ENCODE peak calls at places on chromosomes 2 and 18, in six cellular contexts. One of them, this sample, is unnamed.

GRCh38 chr2:239239607-239240479 is 161.0 kb downstream of the HDAC4 start:
- DNase-seq in ascending aorta: peak
- DNase-seq in colonic mucosa: no peak
- DNase-seq in AG09309: no peak
- DNase-seq in AG04450: no peak
- DNase-seq in CD8-positive, alpha-beta T cell: no peak
- DNase-seq in this sample: no peak

GRCh38 chr2:212711851-212712250 is 173.2 kb upstream of the ERBB4 start:
- DNase-seq in ascending aorta: no peak
- DNase-seq in colonic mucosa: no peak
- DNase-seq in AG09309: peak
- DNase-seq in AG04450: peak
- DNase-seq in CD8-positive, alpha-beta T cell: no peak
- DNase-seq in this sample: no peak

GRCh38 chr2:109364212-109364611 is 235.2 kb downstream of the SH3RF3 start:
- DNase-seq in ascending aorta: no peak
- DNase-seq in colonic mucosa: no peak
- DNase-seq in AG09309: no peak
- DNase-seq in AG04450: no peak
- DNase-seq in CD8-positive, alpha-beta T cell: no peak
- DNase-seq in this sample: no peak

GRCh38 chr18:10752407-10752806 is 226.6 kb downstream of the NAPG start:
- DNase-seq in ascending aorta: no peak
- DNase-seq in colonic mucosa: no peak
- DNase-seq in AG09309: no peak
- DNase-seq in AG04450: no peak
- DNase-seq in CD8-positive, alpha-beta T cell: no peak
- DNase-seq in this sample: no peak

GRCh38 chr18:70207181-70207580 is 1.7 kb upstream of the RTTN start:
- DNase-seq in ascending aorta: no peak
- DNase-seq in colonic mucosa: no peak
- DNase-seq in AG09309: no peak
- DNase-seq in AG04450: no peak
- DNase-seq in CD8-positive, alpha-beta T cell: no peak
- DNase-seq in this sample: no peak

GRCh38 chr2:233189032-233189431 is 62.4 kb upstream of the ATG16L1 start:
- DNase-seq in ascending aorta: no peak
- DNase-seq in colonic mucosa: no peak
- DNase-seq in AG09309: no peak
- DNase-seq in AG04450: no peak
- DNase-seq in CD8-positive, alpha-beta T cell: no peak
- DNase-seq in this sample: no peak

GRCh38 chr2:204625135-204625534 is 79.9 kb downstream of the PARD3B start:
- DNase-seq in ascending aorta: no peak
- DNase-seq in colonic mucosa: peak
- DNase-seq in AG09309: no peak
- DNase-seq in AG04450: no peak
- DNase-seq in CD8-positive, alpha-beta T cell: no peak
- DNase-seq in this sample: no peak

GRCh38 chr2:219502618-219503017 is 3.9 kb downstream of the GMPPA start:
- DNase-seq in ascending aorta: no peak
- DNase-seq in colonic mucosa: no peak
- DNase-seq in AG09309: no peak
- DNase-seq in AG04450: no peak
- DNase-seq in CD8-positive, alpha-beta T cell: no peak
- DNase-seq in this sample: no peak

GRCh38 chr2:101725515-101726192 is 28.1 kb downstream of the MAP4K4 start:
- DNase-seq in ascending aorta: no peak
- DNase-seq in colonic mucosa: no peak
- DNase-seq in AG09309: no peak
- DNase-seq in AG04450: no peak
- DNase-seq in CD8-positive, alpha-beta T cell: no peak
- DNase-seq in this sample: no peak

GRCh38 chr18:23844991-23845680 is 155.9 kb downstream of the LAMA3 start:
- DNase-seq in ascending aorta: no peak
- DNase-seq in colonic mucosa: no peak
- DNase-seq in AG09309: no peak
- DNase-seq in AG04450: no peak
- DNase-seq in CD8-positive, alpha-beta T cell: no peak
- DNase-seq in this sample: no peak

GRCh38 chr2:121949271-121949670 is 193.8 kb downstream of the TSN start:
- DNase-seq in ascending aorta: no peak
- DNase-seq in colonic mucosa: no peak
- DNase-seq in AG09309: no peak
- DNase-seq in AG04450: no peak
- DNase-seq in CD8-positive, alpha-beta T cell: no peak
- DNase-seq in this sample: no peak

GRCh38 chr18:3451989-3452749 is 2.2 kb downstream of the TGIF1 start:
- DNase-seq in ascending aorta: peak
- DNase-seq in colonic mucosa: peak
- DNase-seq in AG09309: no peak
- DNase-seq in AG04450: no peak
- DNase-seq in CD8-positive, alpha-beta T cell: peak
- DNase-seq in this sample: no peak

GRCh38 chr2:157788201-157788600 is 87.9 kb downstream of the ACVR1 start:
- DNase-seq in ascending aorta: no peak
- DNase-seq in colonic mucosa: no peak
- DNase-seq in AG09309: no peak
- DNase-seq in AG04450: no peak
- DNase-seq in CD8-positive, alpha-beta T cell: no peak
- DNase-seq in this sample: no peak

GRCh38 chr2:100184055-100184737 is 41.8 kb upstream of the AFF3 start:
- DNase-seq in ascending aorta: no peak
- DNase-seq in colonic mucosa: no peak
- DNase-seq in AG09309: no peak
- DNase-seq in AG04450: no peak
- DNase-seq in CD8-positive, alpha-beta T cell: no peak
- DNase-seq in this sample: peak

GRCh38 chr2:165646321-165646801 is 147.7 kb downstream of the GALNT3 start:
- DNase-seq in ascending aorta: no peak
- DNase-seq in colonic mucosa: no peak
- DNase-seq in AG09309: peak
- DNase-seq in AG04450: no peak
- DNase-seq in CD8-positive, alpha-beta T cell: no peak
- DNase-seq in this sample: no peak

GRCh38 chr2:134662751-134663150 is 56.0 kb downstream of the TMEM163 start:
- DNase-seq in ascending aorta: no peak
- DNase-seq in colonic mucosa: no peak
- DNase-seq in AG09309: no peak
- DNase-seq in AG04450: no peak
- DNase-seq in CD8-positive, alpha-beta T cell: no peak
- DNase-seq in this sample: no peak

GRCh38 chr2:28507806-28508764 is 12.2 kb downstream of the PLB1 start:
- DNase-seq in ascending aorta: no peak
- DNase-seq in colonic mucosa: peak
- DNase-seq in AG09309: no peak
- DNase-seq in AG04450: no peak
- DNase-seq in CD8-positive, alpha-beta T cell: peak
- DNase-seq in this sample: peak

GRCh38 chr2:30265441-30266015 is 34.2 kb downstream of the LBH start:
- DNase-seq in ascending aorta: no peak
- DNase-seq in colonic mucosa: no peak
- DNase-seq in AG09309: no peak
- DNase-seq in AG04450: no peak
- DNase-seq in CD8-positive, alpha-beta T cell: no peak
- DNase-seq in this sample: no peak

GRCh38 chr18:4599312-4599711 is 144.2 kb upstream of the DLGAP1 start:
- DNase-seq in ascending aorta: no peak
- DNase-seq in colonic mucosa: no peak
- DNase-seq in AG09309: no peak
- DNase-seq in AG04450: no peak
- DNase-seq in CD8-positive, alpha-beta T cell: no peak
- DNase-seq in this sample: no peak

GRCh38 chr2:70643715-70644114 is 90.1 kb upstream of the TGFA start:
- DNase-seq in ascending aorta: no peak
- DNase-seq in colonic mucosa: peak
- DNase-seq in AG09309: no peak
- DNase-seq in AG04450: no peak
- DNase-seq in CD8-positive, alpha-beta T cell: no peak
- DNase-seq in this sample: no peak

GRCh38 chr2:181411105-181411849 is 45.9 kb upstream of the ITGA4 start:
- DNase-seq in ascending aorta: no peak
- DNase-seq in colonic mucosa: no peak
- DNase-seq in AG09309: no peak
- DNase-seq in AG04450: no peak
- DNase-seq in CD8-positive, alpha-beta T cell: no peak
- DNase-seq in this sample: no peak

GRCh38 chr18:76463872-76464271 is 31.2 kb downstream of the ZNF516 start:
- DNase-seq in ascending aorta: no peak
- DNase-seq in colonic mucosa: no peak
- DNase-seq in AG09309: no peak
- DNase-seq in AG04450: no peak
- DNase-seq in CD8-positive, alpha-beta T cell: no peak
- DNase-seq in this sample: no peak

GRCh38 chr2:136022747-136023146 is 37.3 kb upstream of the DARS1 start:
- DNase-seq in ascending aorta: no peak
- DNase-seq in colonic mucosa: no peak
- DNase-seq in AG09309: no peak
- DNase-seq in AG04450: no peak
- DNase-seq in CD8-positive, alpha-beta T cell: no peak
- DNase-seq in this sample: no peak

GRCh38 chr2:136023416-136023815 is 38.0 kb upstream of the DARS1 start:
- DNase-seq in ascending aorta: no peak
- DNase-seq in colonic mucosa: no peak
- DNase-seq in AG09309: no peak
- DNase-seq in AG04450: no peak
- DNase-seq in CD8-positive, alpha-beta T cell: no peak
- DNase-seq in this sample: no peak

GRCh38 chr2:136024185-136024584 is 38.8 kb upstream of the DARS1 start:
- DNase-seq in ascending aorta: no peak
- DNase-seq in colonic mucosa: no peak
- DNase-seq in AG09309: no peak
- DNase-seq in AG04450: no peak
- DNase-seq in CD8-positive, alpha-beta T cell: no peak
- DNase-seq in this sample: no peak

GRCh38 chr2:136024616-136025015 is 39.2 kb upstream of the DARS1 start:
- DNase-seq in ascending aorta: no peak
- DNase-seq in colonic mucosa: no peak
- DNase-seq in AG09309: no peak
- DNase-seq in AG04450: no peak
- DNase-seq in CD8-positive, alpha-beta T cell: no peak
- DNase-seq in this sample: no peak

GRCh38 chr2:136025057-136025973 is 39.9 kb upstream of the DARS1 start:
- DNase-seq in ascending aorta: no peak
- DNase-seq in colonic mucosa: peak
- DNase-seq in AG09309: no peak
- DNase-seq in AG04450: no peak
- DNase-seq in CD8-positive, alpha-beta T cell: peak
- DNase-seq in this sample: no peak
- H3K4me3 ChIP-seq in ascending aorta: no peak
- H3K4me3 ChIP-seq in colonic mucosa: no peak
- H3K4me3 ChIP-seq in AG09309: no peak
- H3K4me3 ChIP-seq in AG04450: no peak
- H3K4me3 ChIP-seq in CD8-positive, alpha-beta T cell: no peak
- H3K4me3 ChIP-seq in this sample: no peak

DNA sequence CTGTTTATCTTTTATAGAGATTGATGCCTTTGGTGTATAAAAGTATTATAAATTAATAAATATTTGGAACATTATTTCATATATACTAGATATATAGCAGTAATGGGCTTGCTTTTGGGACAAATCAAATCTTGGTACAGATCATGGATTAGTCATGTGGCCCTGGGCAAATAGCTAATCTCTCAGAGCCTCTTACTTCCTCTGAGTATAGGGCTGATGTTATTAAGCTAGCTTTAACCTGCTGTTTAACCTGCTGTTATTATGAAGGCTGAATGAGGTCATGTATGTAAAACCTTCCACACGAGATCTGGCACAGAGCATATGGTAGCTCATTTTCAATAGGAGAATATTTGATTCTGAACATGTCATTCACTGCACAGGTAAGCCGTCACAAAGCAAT is 5.7 kb downstream of the ITGB6 start:
- DNase-seq in ascending aorta: no peak
- DNase-seq in colonic mucosa: no peak
- DNase-seq in AG09309: no peak
- DNase-seq in AG04450: no peak
- DNase-seq in CD8-positive, alpha-beta T cell: no peak
- DNase-seq in this sample: no peak
- TF ChIP-seq CTCF in ascending aorta: no peak
- TF ChIP-seq CTCF in colonic mucosa: no peak
- TF ChIP-seq CTCF in AG09309: no peak
- TF ChIP-seq CTCF in AG04450: no peak
- TF ChIP-seq CTCF in CD8-positive, alpha-beta T cell: no peak
- TF ChIP-seq CTCF in this sample: no peak

GRCh38 chr18:63271881-63272299 is 47.7 kb downstream of the BCL2 start:
- DNase-seq in ascending aorta: no peak
- DNase-seq in colonic mucosa: no peak
- DNase-seq in AG09309: no peak
- DNase-seq in AG04450: no peak
- DNase-seq in CD8-positive, alpha-beta T cell: no peak
- DNase-seq in this sample: no peak
- H3K4me3 ChIP-seq in ascending aorta: no peak
- H3K4me3 ChIP-seq in colonic mucosa: no peak
- H3K4me3 ChIP-seq in AG09309: no peak
- H3K4me3 ChIP-seq in AG04450: no peak
- H3K4me3 ChIP-seq in CD8-positive, alpha-beta T cell: no peak
- H3K4me3 ChIP-seq in this sample: no peak

GRCh38 chr2:153967248-153967973 is 95.7 kb downstream of the GALNT13 start:
- DNase-seq in ascending aorta: no peak
- DNase-seq in colonic mucosa: no peak
- DNase-seq in AG09309: no peak
- DNase-seq in AG04450: no peak
- DNase-seq in CD8-positive, alpha-beta T cell: no peak
- DNase-seq in this sample: no peak
- TF ChIP-seq CTCF in ascending aorta: no peak
- TF ChIP-seq CTCF in colonic mucosa: no peak
- TF ChIP-seq CTCF in AG09309: no peak
- TF ChIP-seq CTCF in AG04450: no peak
- TF ChIP-seq CTCF in CD8-positive, alpha-beta T cell: no peak
- TF ChIP-seq CTCF in this sample: no peak

DNA sequence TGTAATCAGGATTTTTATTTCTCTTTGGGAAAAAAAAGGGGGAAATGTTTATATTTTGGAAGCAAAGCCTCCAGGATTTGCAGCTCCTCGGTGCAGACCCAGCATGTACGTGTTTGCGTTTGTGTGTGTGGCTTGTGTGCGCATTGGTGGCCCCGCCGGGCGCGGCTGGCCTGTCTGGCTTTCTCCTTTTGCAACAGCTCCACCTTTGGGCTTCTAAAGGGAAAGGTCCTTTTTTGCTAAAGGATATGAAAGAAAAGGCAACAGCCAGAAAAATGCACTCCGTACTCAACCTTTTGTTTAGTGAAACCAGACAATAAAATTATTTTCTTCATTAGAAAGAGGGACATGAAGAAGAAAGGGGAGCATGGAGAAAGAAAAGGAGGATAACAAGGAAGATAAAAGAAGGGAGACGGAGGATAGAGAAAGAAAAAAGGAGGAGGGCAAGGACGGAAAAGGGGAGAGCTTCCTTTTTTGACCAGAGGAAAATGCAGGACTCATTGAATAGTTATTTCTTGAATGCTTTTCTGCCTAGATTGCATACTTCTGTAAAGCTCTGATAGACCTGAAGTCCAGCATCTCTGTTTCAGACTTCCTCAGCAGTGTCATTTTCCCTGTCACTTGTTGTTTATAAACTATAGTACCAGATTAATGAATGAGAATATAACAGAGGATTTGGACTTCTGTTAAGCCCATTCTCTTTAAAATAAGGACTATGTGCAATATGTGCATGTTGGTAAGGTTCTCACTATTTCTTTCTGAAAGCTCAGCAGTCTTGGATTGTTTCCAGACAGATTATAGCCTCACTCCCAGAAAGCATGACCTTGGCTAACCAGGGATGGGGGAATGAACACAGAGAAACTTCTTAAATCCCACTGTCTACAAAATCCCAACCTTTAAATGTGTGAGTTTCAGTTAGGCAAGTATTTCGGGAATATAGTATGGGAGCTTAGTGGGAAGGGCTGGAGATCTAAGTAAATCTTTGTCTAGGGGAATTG is 563.1 kb upstream of the PIK3C3 start:
- DNase-seq in ascending aorta: no peak
- DNase-seq in colonic mucosa: peak
- DNase-seq in AG09309: no peak
- DNase-seq in AG04450: peak
- DNase-seq in CD8-positive, alpha-beta T cell: no peak
- DNase-seq in this sample: no peak
- H3K4me3 ChIP-seq in ascending aorta: peak
- H3K4me3 ChIP-seq in colonic mucosa: no peak
- H3K4me3 ChIP-seq in AG09309: no peak
- H3K4me3 ChIP-seq in AG04450: peak
- H3K4me3 ChIP-seq in CD8-positive, alpha-beta T cell: no peak
- H3K4me3 ChIP-seq in this sample: peak